ENCODE peak calls at places on chromosome 16, in eight cellular contexts. C is stomach, Z is tibial artery, Y is breast epithelium, H is Peyer's patch, L is heart left ventricle, F is endodermal cell, Q is transverse colon. N is an unnamed sample.

GRCh38 chr16:65095090-65095728 is 26.7 kb downstream of the CDH11 start:
- DNase-seq in C (no peak), Z (no peak), Y (no peak), H (no peak), L (no peak), F (no peak), Q (no peak), N (no peak)

GRCh38 chr16:65274576-65274975 is 152.7 kb upstream of the CDH11 start:
- DNase-seq in C (no peak), Z (no peak), Y (no peak), H (no peak), L (no peak), F (no peak), Q (no peak), N (no peak)

GRCh38 chr16:17026600-17027242 is 444.0 kb downstream of the XYLT1 start:
- DNase-seq in C (no peak), Z (no peak), Y (no peak), H (peak; percentile 73), L (no peak), F (no peak), Q (peak; percentile 10), N (no peak)

GRCh38 chr16:68644715-68645493 is at the start of gene CDH3:
- DNase-seq in C (peak; percentile 63), Z (no peak), Y (peak; percentile 61), H (peak; percentile 58), L (no peak), F (peak; percentile 97), Q (peak; percentile 65), N (peak; percentile 84)

GRCh38 chr16:87809150-87809902 is 43.5 kb upstream of the KLHDC4 start:
- DNase-seq in C (no peak), Z (no peak), Y (no peak), H (no peak), L (no peak), F (no peak), Q (peak; percentile 13), N (no peak)

GRCh38 chr16:72471317-72471716 is 299.4 kb upstream of the PMFBP1 start:
- DNase-seq in C (no peak), Z (no peak), Y (no peak), H (no peak), L (no peak), F (no peak), Q (no peak), N (no peak)

GRCh38 chr16:66342294-66342900 is 24.1 kb upstream of the CDH5 start:
- DNase-seq in C (no peak), Z (no peak), Y (no peak), H (no peak), L (no peak), F (peak; percentile 89), Q (no peak), N (no peak)

GRCh38 chr16:56657555-56658430 is at the start of gene MT1F:
- DNase-seq in C (peak; percentile 98), Z (peak; percentile 85), Y (peak; percentile 96), H (peak; percentile 97), L (peak; percentile 73), F (peak; percentile 97), Q (peak; percentile 96), N (peak; percentile 96)

GRCh38 chr16:17784073-17784472 is 313.3 kb upstream of the XYLT1 start:
- DNase-seq in C (no peak), Z (no peak), Y (no peak), H (no peak), L (no peak), F (peak; percentile 70), Q (no peak), N (no peak)

GRCh38 chr16:31480851-31481250 is 2.1 kb upstream of the SLC5A2 start:
- DNase-seq in C (no peak), Z (no peak), Y (no peak), H (peak; percentile 83), L (peak; percentile 64), F (no peak), Q (peak; percentile 59), N (no peak)

GRCh38 chr16:87575027-87575804 is 27.1 kb upstream of the JPH3 start:
- DNase-seq in C (no peak), Z (no peak), Y (no peak), H (no peak), L (no peak), F (peak; percentile 88), Q (no peak), N (no peak)

GRCh38 chr16:50967827-50968612 is 183.1 kb downstream of the SALL1 start:
- DNase-seq in C (no peak), Z (no peak), Y (no peak), H (no peak), L (no peak), F (no peak), Q (no peak), N (no peak)

GRCh38 chr16:78844028-78844427 is 744.6 kb downstream of the WWOX start:
- DNase-seq in C (no peak), Z (no peak), Y (no peak), H (no peak), L (no peak), F (no peak), Q (no peak), N (no peak)
- H3K27me3 ChIP-seq in C (no peaks in the 10 kb centered on the region), Z (no peaks in the 10 kb centered on the region), Y (no peaks in the 10 kb centered on the region), H (no peaks in the 10 kb centered on the region), L (no peaks in the 10 kb centered on the region), F (no peaks in the 10 kb centered on the region), Q (no peaks in the 10 kb centered on the region), N (no peaks in the 10 kb centered on the region)

GRCh38 chr16:714079-714478 is 839 bp upstream of the METRN start:
- DNase-seq in C (no peak), Z (no peak), Y (no peak), H (no peak), L (no peak), F (no peak), Q (no peak), N (no peak)

GRCh38 chr16:716250-716607 is 1.3 kb downstream of the METRN start:
- DNase-seq in C (peak; percentile 48), Z (no peak), Y (peak; percentile 74), H (no peak), L (no peak), F (peak; percentile 63), Q (no peak), N (no peak)

GRCh38 chr16:714558-715447 is at the start of gene METRN:
- DNase-seq in C (peak; percentile 94), Z (peak; percentile 94), Y (peak; percentile 87), H (peak; percentile 96), L (peak; percentile 94), F (peak; percentile 95), Q (peak; percentile 94), N (peak; percentile 85)

GRCh38 chr16:716768-717325 is 1.9 kb downstream of the METRN start:
- DNase-seq in C (no peak), Z (no peak), Y (no peak), H (no peak), L (no peak), F (no peak), Q (no peak), N (no peak)

DNA sequence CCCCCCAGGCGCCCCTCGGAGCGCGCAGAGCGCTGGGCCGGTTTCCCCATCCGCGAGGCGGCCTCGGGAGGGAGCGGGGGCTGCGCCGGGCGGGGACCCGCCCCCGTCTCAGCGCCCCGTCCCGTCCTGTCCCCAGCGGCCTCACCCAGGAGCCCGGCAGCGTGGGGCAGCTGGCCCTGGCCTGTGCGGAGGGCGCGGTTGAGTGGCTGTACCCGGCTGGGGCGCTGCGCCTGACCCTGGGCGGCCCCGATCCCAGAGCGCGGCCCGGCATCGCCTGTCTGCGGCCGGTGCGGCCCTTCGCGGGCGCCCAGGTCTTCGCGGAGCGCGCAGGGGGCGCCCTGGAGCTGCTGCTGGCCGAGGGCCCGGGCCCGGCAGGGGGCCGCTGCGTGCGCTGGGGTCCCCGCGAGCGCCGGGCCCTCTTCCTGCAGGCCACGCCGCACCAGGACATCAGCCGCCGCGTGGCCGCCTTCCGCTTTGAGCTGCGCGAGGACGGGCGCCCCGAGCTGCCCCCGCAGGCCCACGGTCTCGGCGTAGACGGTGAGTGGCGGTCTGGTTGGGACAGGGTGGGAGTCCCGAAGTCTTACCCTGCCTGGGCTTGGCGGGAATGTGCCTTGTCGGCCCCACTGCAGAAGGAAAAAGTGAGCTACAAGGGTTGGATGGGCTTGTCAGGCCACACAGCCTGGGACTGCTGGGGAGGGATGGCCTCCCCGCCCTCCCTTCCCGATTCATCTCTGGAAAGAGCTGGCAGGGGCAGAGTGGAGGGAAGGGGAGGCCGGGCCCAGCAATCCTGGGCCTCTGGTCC is 731 bp downstream of the METRN start:
- DNase-seq in C (no peak), Z (no peak), Y (no peak), H (peak; percentile 55), L (no peak), F (peak; percentile 79), Q (no peak), N (no peak)
- H3K4me1 ChIP-seq in C (peaks cover 65% of the 10 kb centered on the region), Z (peaks cover 27% of the 10 kb centered on the region), Y (peaks cover 8% of the 10 kb centered on the region), H (peaks cover 4% of the 10 kb centered on the region), L (peaks cover 53% of the 10 kb centered on the region), F (peaks cover 8% of the 10 kb centered on the region), Q (peaks cover 44% of the 10 kb centered on the region), N (peaks cover 23% of the 10 kb centered on the region)

GRCh38 chr16:86019446-86020047 is 120.6 kb downstream of the IRF8 start:
- DNase-seq in C (no peak), Z (peak; percentile 50), Y (no peak), H (peak; percentile 45), L (no peak), F (peak; percentile 86), Q (no peak), N (no peak)

GRCh38 chr16:86018487-86018886 is 119.5 kb downstream of the IRF8 start:
- DNase-seq in C (no peak), Z (peak; percentile 46), Y (no peak), H (peak; percentile 71), L (peak; percentile 66), F (peak; percentile 34), Q (peak; percentile 49), N (no peak)

GRCh38 chr16:86024210-86024609 is 125.2 kb downstream of the IRF8 start:
- DNase-seq in C (no peak), Z (no peak), Y (no peak), H (no peak), L (no peak), F (no peak), Q (no peak), N (no peak)

GRCh38 chr16:86022381-86022960 is 123.5 kb downstream of the IRF8 start:
- DNase-seq in C (no peak), Z (peak; percentile 51), Y (no peak), H (peak; percentile 36), L (no peak), F (peak; percentile 57), Q (no peak), N (no peak)

DNA sequence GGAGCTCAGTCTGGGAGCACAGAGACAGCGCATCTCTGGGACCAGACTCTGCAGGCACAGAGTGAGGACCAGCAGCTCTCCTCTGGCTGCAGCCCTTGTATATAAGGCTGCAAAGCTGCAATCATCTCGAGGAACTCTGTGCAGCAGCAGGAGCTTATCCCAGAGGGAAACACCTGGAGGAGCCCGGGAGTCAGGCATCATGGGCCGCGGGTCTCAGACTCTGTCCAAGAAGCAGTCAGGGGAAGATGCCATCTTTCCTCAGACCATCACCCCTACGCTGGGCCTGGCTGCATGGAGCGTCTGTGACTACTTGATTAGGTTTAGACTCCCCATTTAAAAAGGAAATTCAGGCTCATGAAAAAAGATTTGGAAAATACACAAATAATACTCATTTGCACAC is 122.0 kb downstream of the IRF8 start:
- DNase-seq in C (no peak), Z (peak; percentile 32), Y (no peak), H (no peak), L (no peak), F (no peak), Q (no peak), N (no peak)
- H3K9me3 ChIP-seq in C (peaks cover 36% of the 10 kb centered on the region), Z (peaks cover 28% of the 10 kb centered on the region), Y (peaks cover 41% of the 10 kb centered on the region), H (no peaks in the 10 kb centered on the region), L (peaks cover 9% of the 10 kb centered on the region), F (peaks cover 31% of the 10 kb centered on the region), Q (peaks cover 16% of the 10 kb centered on the region), N (no peaks in the 10 kb centered on the region)

DNA sequence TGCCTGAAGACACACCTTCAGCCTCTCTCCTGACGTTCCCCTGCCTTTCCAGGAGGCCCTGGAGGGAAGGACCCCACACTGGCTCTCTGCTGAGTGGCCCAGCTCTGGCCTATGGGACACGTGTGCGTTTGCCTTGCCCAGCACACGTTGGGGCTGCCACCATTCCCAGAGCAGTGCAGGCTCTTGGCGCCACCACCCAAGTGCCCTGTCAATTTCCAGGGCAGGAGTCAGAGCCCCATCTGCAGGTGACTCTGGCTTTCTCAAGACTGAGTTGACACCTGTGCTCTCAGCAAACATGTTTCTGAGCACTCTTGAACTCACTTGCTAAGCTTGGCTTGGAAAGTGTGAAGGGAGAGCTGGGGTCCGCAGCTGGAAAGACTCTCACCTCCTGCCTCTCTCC is 4.7 kb upstream of the IRF8 start:
- DNase-seq in C (no peak), Z (no peak), Y (no peak), H (peak; percentile 72), L (no peak), F (peak; percentile 86), Q (peak; percentile 51), N (no peak)
- H3K27me3 ChIP-seq in C (no peaks in the 10 kb centered on the region), Z (no peaks in the 10 kb centered on the region), Y (peaks cover 3% of the 10 kb centered on the region), H (no peaks in the 10 kb centered on the region), L (peaks cover 4% of the 10 kb centered on the region), F (peaks cover 52% of the 10 kb centered on the region), Q (no peaks in the 10 kb centered on the region), N (no peaks in the 10 kb centered on the region)

N was measured in prostate gland.